ENCODE peak calls at places on chromosomes 2 and 18, in ten cellular contexts. A is glutamatergic neuron, G is RWPE1, T is kidney epithelial cell, K is astrocyte of the spinal cord, S is breast epithelium, Z is cardiac fibroblast, F is retinal pigment epithelial cell, N is B cell, E is heart right ventricle. I is an unnamed sample.

GRCh38 chr2:229715895-229716507 is 1.6 kb upstream of the DNER start:
- DNase-seq in N (no peak), F (no peak), Z (peak; percentile 65), E (no peak), A (peak; percentile 39), G (peak; percentile 47), S (no peak), K (peak; percentile 54), T (peak; percentile 9), I (no peak)

GRCh38 chr2:117930775-117931174 is 83.1 kb downstream of the CCDC93 start:
- DNase-seq in Z (no peak), A (no peak), T (no peak), K (no peak), E (no peak), G (no peak), N (no peak), S (no peak), F (no peak), I (no peak)

GRCh38 chr2:122643725-122644329 is 888.4 kb downstream of the TSN start:
- DNase-seq in T (peak; percentile 59), Z (peak; percentile 96), K (peak; percentile 71), E (no peak), G (peak; percentile 81), N (no peak), S (no peak), A (no peak), F (no peak), I (no peak)

GRCh38 chr2:190607014-190607597 is 41.8 kb upstream of the NAB1 start:
- DNase-seq in N (no peak), S (no peak), Z (peak; percentile 92), G (peak; percentile 56), K (peak; percentile 58), A (no peak), T (no peak), E (no peak), F (no peak), I (no peak)

GRCh38 chr2:178227187-178227586 is 32.9 kb downstream of the OSBPL6 start:
- DNase-seq in K (peak; percentile 72), F (no peak), A (no peak), E (no peak), Z (peak; percentile 63), T (peak; percentile 16), S (no peak), G (peak; percentile 21), N (no peak), I (no peak)

GRCh38 chr2:166419616-166419934 is 43.8 kb upstream of the SCN9A start:
- DNase-seq in E (no peak), A (no peak), S (no peak), G (peak; percentile 19), Z (peak; percentile 76), K (peak; percentile 72), T (peak; percentile 12), N (no peak), F (peak; percentile 16), I (no peak)

GRCh38 chr2:122263746-122264145 is 508.3 kb downstream of the TSN start:
- DNase-seq in Z (peak; percentile 65), N (no peak), F (no peak), E (no peak), G (no peak), A (no peak), S (no peak), T (no peak), K (no peak), I (no peak)

GRCh38 chr2:62478093-62478580 is 27.9 kb downstream of the TMEM17 start:
- DNase-seq in A (no peak), K (no peak), G (no peak), Z (peak; percentile 39), S (no peak), E (no peak), F (no peak), N (no peak), T (no peak), I (peak; percentile 37)

DNA sequence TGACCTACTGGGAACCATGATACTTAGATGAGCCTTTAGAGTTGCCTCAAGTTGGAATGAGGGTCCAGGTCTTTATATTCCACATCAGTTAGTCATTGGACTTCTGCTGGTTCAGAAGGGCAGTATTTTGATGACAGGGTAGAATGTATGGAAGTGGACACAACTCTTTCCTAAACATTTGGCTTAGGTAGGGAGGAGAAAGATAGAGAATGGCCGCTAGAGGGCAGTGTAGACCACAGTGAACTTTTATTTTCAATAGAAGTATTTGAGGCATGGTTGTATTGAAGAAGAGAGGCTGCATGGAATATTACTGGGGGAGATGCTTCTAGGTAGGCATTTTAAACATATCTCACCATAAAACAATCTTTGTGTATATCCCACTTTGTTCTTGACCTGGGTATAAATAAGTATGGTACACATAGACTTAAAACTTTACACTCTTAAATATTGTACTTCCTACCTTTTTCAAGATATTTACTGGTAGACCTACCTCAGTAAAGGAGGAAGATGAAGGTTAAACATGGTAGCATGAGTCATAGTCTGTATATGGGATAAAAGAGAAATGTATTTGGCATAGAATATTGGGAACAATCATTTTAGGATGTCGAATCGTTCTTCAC is 497.6 kb upstream of the FAM98A start:
- DNase-seq in E (no peak), A (peak; percentile 58), G (peak; percentile 31), K (peak; percentile 75), Z (peak; percentile 76), N (no peak), T (no peak), F (no peak), S (no peak), I (peak; percentile 35)
- TF ChIP-seq CTCF in E (peak; percentile 89), A (peak; percentile 82), G (peak; percentile 80), K (peak; percentile 70), Z (peak; percentile 58), N (peak; percentile 90), T (peak; percentile 64), F (peak; percentile 70), S (no peak), I (peak; percentile 71)

GRCh38 chr18:11052800-11053199 is 96.6 kb downstream of the PIEZO2 start:
- DNase-seq in F (no peak), K (no peak), T (no peak), Z (no peak), S (no peak), E (no peak), A (no peak), G (no peak), N (no peak), I (no peak)
- TF ChIP-seq CTCF in F (no peak), K (no peak), T (no peak), Z (no peak), S (no peak), E (no peak), A (no peak), G (no peak), N (no peak), I (no peak)

DNA sequence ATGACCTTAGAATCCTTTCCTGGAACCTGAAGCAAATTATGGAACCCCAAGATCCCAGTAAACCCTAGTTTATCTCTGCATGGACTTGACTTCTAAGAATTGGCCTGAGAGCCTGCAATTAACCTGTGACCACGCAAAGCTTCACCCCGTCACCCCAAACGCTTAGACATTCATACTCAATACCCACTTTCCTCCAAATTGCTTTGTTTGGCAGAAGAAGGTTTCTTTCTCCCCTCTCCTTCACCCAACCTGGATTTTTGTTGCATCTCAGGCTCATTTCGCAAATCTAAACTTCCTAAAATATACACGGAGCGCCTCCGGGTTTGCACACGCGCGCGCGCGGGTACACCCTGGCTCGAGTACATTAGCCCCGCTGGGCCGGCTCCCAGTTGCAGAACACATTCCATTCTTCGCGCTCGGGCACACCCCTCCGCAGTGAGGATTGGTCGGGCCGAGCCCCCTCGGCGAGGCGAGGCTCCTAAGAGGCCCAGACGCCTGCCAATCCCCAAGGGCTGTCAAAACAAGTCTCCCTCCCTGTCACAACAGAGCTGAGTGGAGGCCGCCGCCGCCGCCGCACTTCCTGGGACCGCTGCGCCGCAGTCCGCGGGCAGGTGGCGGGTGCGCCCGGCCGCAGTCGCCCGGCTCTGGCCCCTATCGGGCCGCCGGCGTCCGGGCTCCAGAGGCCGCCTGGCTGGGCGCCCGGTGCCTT is at the start of gene PLCL1:
- DNase-seq in F (peak; percentile 75), G (peak; percentile 88), A (peak; percentile 87), E (peak; percentile 93), N (peak; percentile 57), T (peak; percentile 72), S (peak; percentile 81), Z (peak; percentile 93), K (peak; percentile 92), I (peak; percentile 94)
- TF ChIP-seq CTCF in F (no peak), G (no peak), A (no peak), E (no peak), N (no peak), T (no peak), S (no peak), Z (no peak), K (no peak), I (no peak)

DNA sequence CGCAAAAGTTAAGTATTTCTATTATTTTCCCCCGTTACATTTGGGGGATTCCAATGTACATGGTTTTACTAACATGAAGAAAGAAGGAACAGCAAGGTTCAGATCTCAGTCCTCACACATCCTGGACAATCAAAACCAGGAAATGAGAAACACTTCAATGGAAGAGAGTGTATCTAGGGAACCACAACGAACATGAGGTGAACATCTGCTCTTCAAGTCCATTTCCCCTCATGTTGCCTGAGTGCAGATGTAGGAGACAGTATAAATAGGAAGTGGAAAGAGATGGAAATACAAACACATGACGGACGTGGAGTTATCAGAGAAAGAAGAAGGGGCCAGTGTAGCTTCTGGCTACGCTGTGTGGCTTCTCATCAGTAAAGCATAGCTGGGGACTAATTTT is 52.6 kb downstream of the CHN1 start:
- DNase-seq in F (no peak), E (no peak), N (no peak), G (no peak), Z (peak; percentile 18), T (no peak), S (no peak), A (no peak), K (peak; percentile 31), I (no peak)
- TF ChIP-seq CTCF in F (no peak), E (no peak), N (no peak), G (no peak), Z (no peak), T (no peak), S (no peak), A (no peak), K (no peak), I (no peak)